ENCODE peak calls at places on chromosomes 3 and 15, in six cellular contexts. U is Calu3, L is tibial nerve, Z is GM10248, V is WTC11, G is mesothelial cell of epicardium. D is an unnamed sample.

GRCh38 chr3:27675287-27675686 is 46.8 kb downstream of the EOMES start:
- DNase-seq in U (no peak), L (peak), Z (no peak), V (no peak), G (no peak), D (no peak)

GRCh38 chr3:52106951-52107611 is 47.1 kb downstream of the POC1A start:
- DNase-seq in U (no peak), L (no peak), Z (no peak), V (no peak), G (no peak), D (peak)

GRCh38 chr15:70357453-70357852 is 259.7 kb upstream of the TLE3 start:
- DNase-seq in U (no peak), L (no peak), Z (no peak), V (no peak), G (no peak), D (peak)

GRCh38 chr15:39741258-39741657 is 41.4 kb downstream of the FSIP1 start:
- DNase-seq in U (no peak), L (no peak), Z (no peak), V (no peak), G (no peak), D (no peak)

GRCh38 chr3:88203537-88204143 is 53.9 kb downstream of the C3orf38 start:
- DNase-seq in U (peak), L (peak), Z (peak), V (peak), G (no peak), D (no peak)

GRCh38 chr15:71336671-71337070 is 221.4 kb downstream of the THSD4 start:
- DNase-seq in U (no peak), L (no peak), Z (no peak), V (no peak), G (no peak), D (no peak)

GRCh38 chr3:73144276-73144675 is 82.8 kb downstream of the EBLN2 start:
- DNase-seq in U (no peak), L (peak), Z (no peak), V (no peak), G (no peak), D (no peak)

GRCh38 chr15:63483521-63484371 is 20.6 kb upstream of the USP3 start:
- DNase-seq in U (no peak), L (peak), Z (peak), V (no peak), G (no peak), D (peak)

GRCh38 chr15:68261241-68261640 is 16.3 kb upstream of the FEM1B start:
- DNase-seq in U (no peak), L (no peak), Z (no peak), V (no peak), G (no peak), D (no peak)

GRCh38 chr15:49040151-49040550 is 6.1 kb downstream of the SECISBP2L start:
- DNase-seq in U (no peak), L (no peak), Z (no peak), V (no peak), G (no peak), D (no peak)

GRCh38 chr3:30518201-30518864 is 88.1 kb upstream of the TGFBR2 start:
- DNase-seq in U (no peak), L (peak), Z (no peak), V (no peak), G (no peak), D (no peak)

GRCh38 chr3:12224181-12225147 is 64.4 kb upstream of the PPARG start:
- DNase-seq in U (peak), L (no peak), Z (no peak), V (peak), G (no peak), D (no peak)

GRCh38 chr3:133662256-133662773 is 574 bp upstream of the TOPBP1 start:
- DNase-seq in U (peak), L (no peak), Z (peak), V (no peak), G (no peak), D (no peak)

GRCh38 chr3:39126532-39127071 is 19.1 kb downstream of the TTC21A start:
- DNase-seq in U (peak), L (peak), Z (no peak), V (peak), G (no peak), D (no peak)

GRCh38 chr3:185658504-185658912 is 72.4 kb downstream of the SENP2 start:
- DNase-seq in U (peak), L (peak), Z (no peak), V (no peak), G (no peak), D (no peak)

GRCh38 chr15:98900382-98900781 is 107.2 kb downstream of the PGPEP1L start:
- DNase-seq in U (no peak), L (no peak), Z (no peak), V (no peak), G (no peak), D (no peak)

GRCh38 chr3:49295489-49296058 is 18.5 kb upstream of the C3orf62 start:
- DNase-seq in U (no peak), L (peak), Z (peak), V (peak), G (no peak), D (no peak)

GRCh38 chr3:23713641-23714040 is 92.1 kb upstream of the UBE2E1 start:
- DNase-seq in U (no peak), L (no peak), Z (no peak), V (no peak), G (no peak), D (no peak)

GRCh38 chr15:94070341-94071275 is 160.8 kb upstream of the MCTP2 start:
- DNase-seq in U (no peak), L (no peak), Z (no peak), V (peak), G (no peak), D (peak)

GRCh38 chr15:77036537-77037474 is 34.1 kb downstream of the TSPAN3 start:
- DNase-seq in U (no peak), L (no peak), Z (peak), V (no peak), G (no peak), D (no peak)

GRCh38 chr15:65329991-65330735 is 25.7 kb downstream of the RNU5B-1 start:
- DNase-seq in U (no peak), L (no peak), Z (no peak), V (no peak), G (no peak), D (peak)

GRCh38 chr3:185916042-185916833 is 21.6 kb downstream of the TRA2B start:
- DNase-seq in U (no peak), L (no peak), Z (no peak), V (no peak), G (no peak), D (no peak)

GRCh38 chr15:41544650-41545015 is 576 bp upstream of the RPAP1 start:
- DNase-seq in U (no peak), L (no peak), Z (no peak), V (no peak), G (no peak), D (no peak)

GRCh38 chr3:112730210-112730609 is 89.3 kb upstream of the CCDC80 start:
- DNase-seq in U (no peak), L (no peak), Z (no peak), V (no peak), G (no peak), D (no peak)

GRCh38 chr3:5563537-5564277 is 376.2 kb downstream of the EDEM1 start:
- DNase-seq in U (no peak), L (no peak), Z (no peak), V (no peak), G (no peak), D (no peak)

GRCh38 chr3:169387751-169388696 is 275.5 kb downstream of the MECOM start:
- DNase-seq in U (peak), L (peak), Z (no peak), V (peak), G (peak), D (no peak)

GRCh38 chr3:71341721-71342120 is 241.8 kb downstream of the FOXP1 start:
- DNase-seq in U (no peak), L (no peak), Z (no peak), V (no peak), G (no peak), D (no peak)

GRCh38 chr3:51799879-51800757 is 21.1 kb upstream of the IQCF6 start:
- DNase-seq in U (peak), L (peak), Z (peak), V (no peak), G (no peak), D (no peak)

GRCh38 chr3:123750659-123751420 is 133.3 kb downstream of the MYLK start:
- DNase-seq in U (peak), L (no peak), Z (no peak), V (no peak), G (no peak), D (no peak)
- TF ChIP-seq CTCF in U (no peak), L (no peak), Z (no peak), V (no peak), G (no peak), D (no peak)

GRCh38 chr3:123876858-123877257 is 7.3 kb downstream of the MYLK start:
- DNase-seq in U (no peak), L (no peak), Z (no peak), V (no peak), G (no peak), D (no peak)
- TF ChIP-seq CTCF in U (no peak), L (no peak), Z (no peak), V (no peak), G (no peak), D (peak)

GRCh38 chr3:126132751-126133511 is 47.5 kb downstream of the ALDH1L1 start:
- DNase-seq in U (no peak), L (no peak), Z (no peak), V (peak), G (no peak), D (peak)
- TF ChIP-seq CTCF in U (no peak), L (no peak), Z (peak), V (peak), G (peak), D (no peak)

GRCh38 chr3:163490119-163490518 is 1588.2 kb downstream of the SI start:
- DNase-seq in U (peak), L (no peak), Z (peak), V (peak), G (no peak), D (no peak)
- TF ChIP-seq CTCF in U (peak), L (no peak), Z (peak), V (peak), G (peak), D (no peak)

GRCh38 chr3:121855555-121855954 is 20.5 kb downstream of the EAF2 start:
- DNase-seq in U (peak), L (no peak), Z (no peak), V (no peak), G (no peak), D (no peak)
- TF ChIP-seq CTCF in U (peak), L (no peak), Z (no peak), V (peak), G (no peak), D (no peak)

DNA sequence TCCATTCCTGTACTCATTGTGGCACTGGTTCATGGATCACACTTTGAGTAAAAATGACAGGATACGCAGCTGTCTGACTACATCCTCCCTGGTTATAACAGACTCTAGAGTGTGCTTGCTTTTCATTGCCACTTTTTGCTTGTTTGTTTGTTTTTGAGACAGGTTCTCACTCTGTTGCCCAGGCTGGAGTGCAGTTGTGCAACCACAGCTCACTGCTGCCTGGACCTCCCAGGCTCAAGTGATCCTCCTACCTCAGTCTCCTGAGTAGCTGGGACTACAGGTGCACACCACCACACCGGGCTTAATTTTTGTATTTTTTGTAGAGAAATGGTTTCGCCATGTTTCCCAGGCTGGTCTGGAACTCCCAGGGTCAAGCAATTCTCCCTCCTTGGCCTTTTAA is 89.3 kb upstream of the ROBO2 start:
- DNase-seq in U (no peak), L (no peak), Z (no peak), V (no peak), G (no peak), D (no peak)
- TF ChIP-seq CTCF in U (no peak), L (no peak), Z (no peak), V (no peak), G (no peak), D (no peak)

GRCh38 chr3:149343951-149344350 is 10.5 kb upstream of the TM4SF18 start:
- DNase-seq in U (peak), L (no peak), Z (no peak), V (no peak), G (no peak), D (no peak)
- TF ChIP-seq CTCF in U (no peak), L (no peak), Z (no peak), V (peak), G (peak), D (no peak)